ENCODE peak calls at places on chromosomes 5 and 9, in nine cellular contexts. N is kidney, H is Panc1, E is fibroblast of pulmonary artery, J is fibroblast of lung, R is sigmoid colon, Q is PC-3, F is WERI-Rb-1, C is astrocyte of the spinal cord. G is an unnamed sample.
A peak's percentile ranks its signal among the peaks of the same experiment; 100 is the strongest.

GRCh38 chr5:103428411-103428871 is 134.1 kb downstream of the NUDT12 start:
- DNase-seq in N (peak; percentile 73), H (no peak), E (peak; percentile 72), J (peak; percentile 88), R (no peak), Q (peak; percentile 43), F (no peak), C (peak; percentile 94), G (peak; percentile 87)

GRCh38 chr5:42579320-42579719 is 156.1 kb downstream of the GHR start:
- DNase-seq in N (no peak), H (no peak), E (peak; percentile 5), J (no peak), R (no peak), Q (peak; percentile 51), F (no peak), C (no peak), G (no peak)

GRCh38 chr9:3758816-3759576 is 233.2 kb upstream of the RFX3 start:
- DNase-seq in N (no peak), H (no peak), E (peak; percentile 13), J (no peak), R (no peak), Q (no peak), F (no peak), C (peak; percentile 35), G (no peak)

GRCh38 chr9:137760426-137760825 is 117.2 kb upstream of the CACNA1B start:
- DNase-seq in N (peak; percentile 49), H (no peak), E (no peak), J (peak; percentile 79), R (peak; percentile 20), Q (no peak), F (no peak), C (peak; percentile 51), G (no peak)

GRCh38 chr9:75775966-75776691 is 114.3 kb upstream of the PCSK5 start:
- DNase-seq in N (no peak), H (no peak), E (no peak), J (no peak), R (no peak), Q (no peak), F (no peak), C (no peak), G (no peak)

GRCh38 chr9:38026021-38026809 is 42.8 kb downstream of the SHB start:
- DNase-seq in N (peak; percentile 72), H (peak; percentile 71), E (peak; percentile 93), J (peak; percentile 98), R (peak; percentile 84), Q (peak; percentile 82), F (no peak), C (peak; percentile 96), G (peak; percentile 83)

GRCh38 chr5:56384186-56384585 is 151.1 kb upstream of the ANKRD55 start:
- DNase-seq in N (no peak), H (no peak), E (peak; percentile 91), J (no peak), R (no peak), Q (no peak), F (no peak), C (no peak), G (no peak)

GRCh38 chr5:170221319-170221718 is 11.5 kb upstream of the C5orf58 start:
- DNase-seq in N (no peak), H (no peak), E (peak; percentile 29), J (peak; percentile 37), R (no peak), Q (no peak), F (no peak), C (peak; percentile 59), G (no peak)

GRCh38 chr9:93319301-93319991 is 132.0 kb upstream of the FAM120A start:
- DNase-seq in N (peak; percentile 60), H (no peak), E (no peak), J (no peak), R (peak; percentile 56), Q (no peak), F (no peak), C (no peak), G (no peak)

GRCh38 chr5:159850192-159850573 is 66.1 kb upstream of the ADRA1B start:
- DNase-seq in N (no peak), H (no peak), E (peak; percentile 33), J (peak; percentile 84), R (peak; percentile 88), Q (peak; percentile 97), F (no peak), C (peak; percentile 82), G (no peak)

GRCh38 chr9:8856686-8857329 is 1057.2 kb upstream of the DMAC1 start:
- DNase-seq in N (no peak), H (no peak), E (no peak), J (peak; percentile 11), R (no peak), Q (no peak), F (no peak), C (no peak), G (no peak)

GRCh38 chr9:95204710-95205109 is 112.8 kb downstream of the FANCC start:
- DNase-seq in N (no peak), H (no peak), E (no peak), J (no peak), R (no peak), Q (no peak), F (no peak), C (no peak), G (no peak)

GRCh38 chr5:80238778-80239679 is 16.8 kb downstream of the SERINC5 start:
- DNase-seq in N (peak; percentile 80), H (no peak), E (peak; percentile 65), J (peak; percentile 83), R (peak; percentile 81), Q (no peak), F (no peak), C (peak; percentile 81), G (peak; percentile 81)

GRCh38 chr9:69175488-69175872 is 1.4 kb downstream of the TJP2 start:
- DNase-seq in N (no peak), H (no peak), E (no peak), J (no peak), R (no peak), Q (no peak), F (no peak), C (no peak), G (no peak)
- H3K4me3 ChIP-seq in N (peak overlapping the region; percentile 77), H (peak overlapping the region; percentile 81), E (peak overlapping the region; percentile 84), J (peak overlapping the region; percentile 81), R (peak overlapping the region; percentile 67), Q (peak overlapping the region; percentile 50), F (no peak overlapping the region), C (peak overlapping the region; percentile 80), G (peak overlapping the region; percentile 77)

GRCh38 chr9:16866542-16866941 is 3.9 kb downstream of the BNC2 start:
- DNase-seq in N (no peak), H (no peak), E (peak; percentile 30), J (peak; percentile 40), R (no peak), Q (no peak), F (no peak), C (peak; percentile 55), G (no peak)
- TF ChIP-seq CTCF in N (no peak), H (no peak), E (no peak), J (no peak), R (no peak), Q (no peak), F (no peak), C (no peak), G (no peak)

GRCh38 chr5:31271567-31271966 is 78.1 kb downstream of the CDH6 start:
- DNase-seq in N (no peak), H (no peak), E (no peak), J (no peak), R (no peak), Q (no peak), F (no peak), C (no peak), G (no peak)

GRCh38 chr5:31270396-31270795 is 76.9 kb downstream of the CDH6 start:
- DNase-seq in N (no peak), H (no peak), E (peak; percentile 31), J (no peak), R (no peak), Q (peak; percentile 42), F (no peak), C (peak; percentile 13), G (no peak)

GRCh38 chr5:31269259-31269658 is 75.8 kb downstream of the CDH6 start:
- DNase-seq in N (no peak), H (no peak), E (no peak), J (no peak), R (no peak), Q (no peak), F (no peak), C (no peak), G (no peak)

GRCh38 chr5:31273161-31273560 is 79.7 kb downstream of the CDH6 start:
- DNase-seq in N (no peak), H (no peak), E (no peak), J (peak; percentile 54), R (no peak), Q (no peak), F (no peak), C (no peak), G (no peak)

DNA sequence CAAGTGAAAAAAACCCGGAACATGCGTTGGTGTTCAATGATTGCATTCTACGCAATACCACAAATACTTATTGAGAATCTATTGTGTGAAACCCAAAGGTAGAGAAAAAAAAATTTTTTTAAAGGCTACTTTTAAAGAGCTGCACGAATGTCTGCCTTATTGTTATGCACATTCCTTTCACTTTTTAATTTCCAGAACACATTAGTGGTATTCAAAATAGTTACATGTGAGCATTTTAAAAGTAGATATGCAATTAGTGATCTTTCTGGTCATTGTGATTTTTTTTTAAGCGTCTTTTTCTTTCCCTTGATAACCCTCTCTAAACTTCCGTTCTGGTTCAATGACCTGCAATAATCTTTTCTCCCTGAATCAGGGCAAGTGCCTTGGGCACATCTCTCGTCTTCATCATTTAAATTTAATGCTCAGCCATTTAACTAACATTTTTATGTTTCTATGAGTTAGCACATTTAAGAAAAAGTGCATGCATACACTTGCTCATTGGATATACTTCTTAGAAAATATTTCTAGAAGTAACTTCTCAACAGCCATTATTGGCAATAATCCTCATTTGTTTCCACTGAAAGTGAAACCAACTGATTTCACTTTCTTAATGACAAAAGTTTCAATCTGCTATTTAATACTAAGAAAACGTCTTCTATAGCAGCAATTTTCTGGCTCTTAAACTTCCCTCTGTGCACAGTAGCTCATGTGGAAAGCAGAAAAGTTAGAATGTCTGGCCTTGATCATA is 80.3 kb downstream of the CDH6 start:
- DNase-seq in N (no peak), H (no peak), E (no peak), J (no peak), R (no peak), Q (no peak), F (no peak), C (peak; percentile 34), G (no peak)
- H3K4me3 ChIP-seq in N (peak overlapping the region; percentile 53), H (peak overlapping the region; percentile 43), E (peak overlapping the region; percentile 18), J (peak overlapping the region; percentile 21), R (peak overlapping the region; percentile 15), Q (peak overlapping the region; percentile 43), F (no peak overlapping the region), C (no peak overlapping the region), G (no peak overlapping the region)

DNA sequence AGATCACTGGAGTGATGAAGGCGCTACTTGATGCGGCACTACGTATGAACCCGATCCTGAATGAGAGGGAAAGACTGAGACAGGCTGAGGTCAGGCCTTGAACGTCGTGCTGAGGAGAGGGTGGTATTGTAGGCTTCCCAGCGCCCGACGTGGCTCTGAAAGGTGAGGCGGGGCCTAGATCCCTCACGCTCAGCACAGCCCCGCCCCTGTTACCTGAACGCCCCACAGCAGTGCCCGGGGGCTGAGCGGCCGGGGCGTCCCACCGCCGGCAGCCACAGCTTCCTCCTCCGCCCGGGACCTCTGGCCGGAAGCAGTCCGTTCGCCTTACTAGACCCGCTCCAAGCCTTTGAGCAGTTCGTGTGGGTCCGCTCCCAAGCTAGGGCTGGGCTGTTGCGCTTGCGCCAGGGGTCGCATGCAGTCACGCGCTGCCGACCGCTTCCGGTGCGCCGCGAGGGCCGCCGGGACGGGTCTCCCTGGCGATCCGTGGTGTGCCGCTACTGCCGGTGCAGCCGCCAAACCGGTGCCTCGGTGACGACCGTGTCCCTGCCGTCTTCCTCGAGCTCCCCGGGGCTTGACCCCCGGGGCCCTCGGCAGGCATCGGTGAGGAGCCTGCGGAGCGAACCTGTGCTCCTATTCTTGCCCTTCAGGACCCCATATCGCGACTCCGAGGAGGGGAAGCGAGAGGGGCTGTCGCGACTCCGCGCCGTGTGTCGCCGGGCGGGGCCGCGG is at the start of the genes HMGXB3 and TIGD6:
- DNase-seq in N (peak; percentile 98), H (peak; percentile 69), E (peak; percentile 96), J (peak; percentile 95), R (peak; percentile 97), Q (peak; percentile 99), F (peak; percentile 96), C (peak; percentile 95), G (peak; percentile 88)
- TF ChIP-seq CTCF in N (no peak), H (no peak), E (no peak), J (no peak), R (no peak), Q (no peak), F (peak; percentile 5), C (no peak), G (no peak)